ENCODE peak calls at places on chromosomes 12 and 14, in five cellular contexts. X is BE2C, T is heart left ventricle, A is colonic mucosa, G is prostate gland. Q is an unnamed sample.
A peak's percentile ranks its signal among the peaks of the same experiment; 100 is the strongest.

GRCh38 chr12:107748472-107748871 is 12.5 kb downstream of the PRDM4 start:
- DNase-seq in X (no peak), A (no peak), G (no peak), T (no peak), Q (no peak)

GRCh38 chr12:132743831-132744230 is 17.8 kb downstream of the ANKLE2 start:
- DNase-seq in A (no peak), X (no peak), G (no peak), T (no peak), Q (no peak)

GRCh38 chr14:42224053-42224888 is 617.6 kb downstream of the LRFN5 start:
- DNase-seq in A (peak; percentile 68), T (peak; percentile 36), X (peak; percentile 61), G (peak; percentile 46), Q (peak; percentile 93)

GRCh38 chr14:104283197-104284106 is 145.1 kb downstream of the KIF26A start:
- DNase-seq in A (peak; percentile 84), X (peak; percentile 7), G (no peak), T (no peak), Q (peak; percentile 33)

GRCh38 chr12:120012067-120012621 is 23.1 kb downstream of the BICDL1 start:
- DNase-seq in A (no peak), X (peak; percentile 37), G (no peak), T (no peak), Q (peak; percentile 64)

GRCh38 chr12:31578632-31579031 is 12.3 kb downstream of the DENND5B start:
- DNase-seq in A (no peak), G (no peak), T (no peak), X (no peak), Q (no peak)

GRCh38 chr12:116629451-116629850 is 70.3 kb downstream of the MAP1LC3B2 start:
- DNase-seq in A (no peak), T (no peak), X (no peak), G (no peak), Q (no peak)

GRCh38 chr12:95738024-95738611 is 52.4 kb downstream of the NTN4 start:
- DNase-seq in A (peak; percentile 67), T (no peak), X (no peak), G (no peak), Q (no peak)

GRCh38 chr12:27733052-27733656 is 22.5 kb downstream of the MRPS35 start:
- DNase-seq in T (no peak), A (no peak), X (peak; percentile 30), G (no peak), Q (peak; percentile 58)

GRCh38 chr12:131985145-131985875 is 35.6 kb downstream of the EP400 start:
- DNase-seq in G (no peak), T (no peak), A (no peak), X (no peak), Q (peak; percentile 42)

GRCh38 chr12:118307069-118307954 is 65.4 kb downstream of the TAOK3 start:
- DNase-seq in T (peak; percentile 20), A (no peak), X (no peak), G (no peak), Q (no peak)

GRCh38 chr12:11577658-11578260 is 71.7 kb upstream of the ETV6 start:
- DNase-seq in A (no peak), G (no peak), T (no peak), X (no peak), Q (no peak)

GRCh38 chr12:89350661-89351488 is 1.4 kb downstream of the DUSP6 start:
- DNase-seq in T (no peak), G (no peak), X (no peak), A (peak; percentile 35), Q (peak; percentile 70)

GRCh38 chr12:76784600-76785051 is 20.7 kb downstream of the ZDHHC17 start:
- DNase-seq in A (no peak), G (peak; percentile 21), T (no peak), X (no peak), Q (no peak)

GRCh38 chr14:30808576-30808975 is 65.8 kb upstream of the COCH start:
- DNase-seq in T (no peak), A (no peak), X (no peak), G (no peak), Q (no peak)

GRCh38 chr12:105580841-105581352 is 250.4 kb downstream of the C12orf75 start:
- DNase-seq in X (no peak), T (no peak), G (no peak), A (peak; percentile 28), Q (no peak)

GRCh38 chr12:82740-83139 is 16.2 kb downstream of the IQSEC3 start:
- DNase-seq in A (no peak), T (no peak), X (no peak), G (no peak), Q (peak; percentile 37)
- H3K27me3 ChIP-seq in A (peaks cover 7% of the 10 kb centered on the region), T (peaks cover 8% of the 10 kb centered on the region), X (no peaks in the 10 kb centered on the region), G (peaks cover 2% of the 10 kb centered on the region), Q (peaks cover 54% of the 10 kb centered on the region)

DNA sequence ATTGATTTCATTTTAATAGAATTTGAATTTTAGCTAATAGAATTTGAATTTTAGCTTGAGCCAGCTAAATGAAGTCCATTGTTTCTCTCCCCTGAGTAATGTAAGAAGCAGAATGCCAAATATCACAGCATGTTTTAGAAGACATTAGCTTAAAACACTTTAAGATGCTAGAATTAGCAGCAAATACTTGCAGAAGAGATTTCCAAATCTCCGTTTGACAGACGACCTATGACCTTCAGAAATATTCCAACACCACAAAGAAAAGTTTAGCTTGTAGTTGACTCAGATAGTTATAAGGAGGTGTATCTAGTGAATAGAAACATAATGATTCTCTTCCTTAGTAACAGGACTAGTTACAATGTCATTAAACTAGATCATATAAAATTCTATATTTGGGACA is 51.7 kb upstream of the MYF6 start:
- DNase-seq in G (no peak), A (no peak), X (no peak), T (no peak), Q (no peak)
- H3K4me1 ChIP-seq in G (no peaks in the 10 kb centered on the region), A (no peaks in the 10 kb centered on the region), X (no peaks in the 10 kb centered on the region), T (no peaks in the 10 kb centered on the region), Q (no peaks in the 10 kb centered on the region)

GRCh38 chr12:5050542-5050941 is 6.9 kb downstream of the KCNA5 start:
- DNase-seq in X (no peak), T (no peak), G (no peak), A (no peak), Q (no peak)
- H3K27me3 ChIP-seq in X (peaks cover 19% of the 10 kb centered on the region), T (no peaks in the 10 kb centered on the region), G (no peaks in the 10 kb centered on the region), A (peaks cover 3% of the 10 kb centered on the region), Q (peaks cover 13% of the 10 kb centered on the region)

GRCh38 chr12:69087986-69088385 is 151.4 kb upstream of the CPSF6 start:
- DNase-seq in X (no peak), A (no peak), G (no peak), T (no peak), Q (no peak)
- H3K4me1 ChIP-seq in X (no peaks in the 10 kb centered on the region), A (no peaks in the 10 kb centered on the region), G (no peaks in the 10 kb centered on the region), T (no peaks in the 10 kb centered on the region), Q (peaks cover 4% of the 10 kb centered on the region)

GRCh38 chr14:101022916-101023435 is 119.5 kb upstream of the RTL1 start:
- DNase-seq in T (no peak), A (peak; percentile 3), G (no peak), X (peak; percentile 2), Q (peak; percentile 8)
- H3K27me3 ChIP-seq in T (no peaks in the 10 kb centered on the region), A (no peaks in the 10 kb centered on the region), G (no peaks in the 10 kb centered on the region), X (no peaks in the 10 kb centered on the region), Q (no peaks in the 10 kb centered on the region)

Q was measured in endodermal cell.